ENCODE peak calls at places on chromosome 7, in eight cellular contexts. F is skeletal muscle cell; R is mammary epithelial cell; Z is adrenal gland; S is astrocyte; B is PC-9; H is astrocyte of the cerebellum; A is effector memory CD4-positive, alpha-beta T cell. G is an unnamed sample.

GRCh38 chr7:43856996-43857395 is 12.3 kb downstream of the MRPS24 start:
- DNase-seq in S (no peak), B (no peak), H (no peak), F (no peak), R (peak), Z (no peak), A (no peak), G (no peak)

GRCh38 chr7:130904031-130904757 is 170.2 kb upstream of the KLF14 start:
- DNase-seq in B (peak), A (no peak), Z (no peak), S (peak), H (no peak), R (peak), F (peak), G (peak)

GRCh38 chr7:71558806-71559205 is 426.9 kb downstream of the GALNT17 start:
- DNase-seq in R (no peak), B (no peak), S (no peak), A (no peak), H (no peak), F (no peak), Z (no peak), G (no peak)

GRCh38 chr7:100824499-100825214 is 2.7 kb downstream of the EPHB4 start:
- DNase-seq in F (no peak), H (no peak), B (no peak), Z (no peak), S (no peak), A (no peak), R (no peak), G (no peak)

GRCh38 chr7:32275216-32275979 is 205.2 kb upstream of the PDE1C start:
- DNase-seq in S (no peak), B (no peak), F (no peak), A (no peak), H (no peak), R (peak), Z (no peak), G (no peak)

GRCh38 chr7:26686448-26686981 is 177.9 kb downstream of the SKAP2 start:
- DNase-seq in H (peak), Z (peak), R (peak), S (peak), B (peak), A (no peak), F (peak), G (peak)

GRCh38 chr7:1151653-1152425 is 8.2 kb downstream of the ZFAND2A start:
- DNase-seq in F (no peak), B (no peak), A (no peak), S (no peak), R (no peak), H (no peak), Z (no peak), G (no peak)

GRCh38 chr7:99579956-99580777 is 17.9 kb upstream of the TMEM225B start:
- DNase-seq in F (no peak), S (peak), B (no peak), R (no peak), H (no peak), Z (peak), A (peak), G (peak)

GRCh38 chr7:41148521-41148951 is 554.4 kb downstream of the INHBA start:
- DNase-seq in S (peak), R (peak), F (peak), Z (no peak), A (no peak), B (peak), H (peak), G (peak)

GRCh38 chr7:29379551-29379950 is 184.1 kb upstream of the PRR15 start:
- DNase-seq in F (no peak), B (no peak), R (no peak), A (no peak), Z (no peak), H (no peak), S (no peak), G (no peak)

GRCh38 chr7:116582164-116582732 is 57.4 kb downstream of the CAV1 start:
- DNase-seq in A (no peak), R (no peak), S (peak), F (peak), Z (no peak), H (no peak), B (no peak), G (peak)

GRCh38 chr7:114919587-114919986 is 2.3 kb upstream of the MDFIC start:
- DNase-seq in Z (no peak), B (no peak), H (no peak), S (no peak), A (no peak), F (no peak), R (no peak), G (no peak)

GRCh38 chr7:98459529-98459928 is 58.6 kb upstream of the BAIAP2L1 start:
- DNase-seq in F (no peak), A (no peak), Z (no peak), S (no peak), R (no peak), B (no peak), H (no peak), G (no peak)

GRCh38 chr7:79593819-79594218 is 140.4 kb upstream of the MAGI2 start:
- DNase-seq in H (no peak), Z (no peak), S (no peak), B (no peak), F (no peak), A (no peak), R (no peak), G (peak)

GRCh38 chr7:5357951-5358350 is 65.7 kb downstream of the TNRC18 start:
- DNase-seq in A (no peak), R (no peak), B (no peak), H (no peak), S (peak), Z (no peak), F (no peak), G (peak)

GRCh38 chr7:29607889-29608288 is 44.3 kb downstream of the PRR15 start:
- DNase-seq in S (peak), Z (no peak), A (no peak), R (peak), B (peak), H (no peak), F (no peak), G (peak)

GRCh38 chr7:152579070-152579469 is 96.9 kb downstream of the XRCC2 start:
- DNase-seq in B (no peak), R (no peak), A (no peak), S (no peak), Z (no peak), H (no peak), F (no peak), G (no peak)

GRCh38 chr7:152571031-152571430 is 104.9 kb downstream of the XRCC2 start:
- DNase-seq in B (no peak), F (no peak), Z (no peak), H (no peak), R (no peak), S (no peak), A (no peak), G (peak)

GRCh38 chr7:152572101-152572500 is 103.8 kb downstream of the XRCC2 start:
- DNase-seq in R (no peak), F (no peak), S (no peak), Z (no peak), H (no peak), A (no peak), B (no peak), G (peak)

GRCh38 chr7:152577339-152577738 is 98.6 kb downstream of the XRCC2 start:
- DNase-seq in S (no peak), B (no peak), H (no peak), A (no peak), F (no peak), R (no peak), Z (no peak), G (no peak)

GRCh38 chr7:152574892-152575511 is 100.9 kb downstream of the XRCC2 start:
- DNase-seq in Z (no peak), S (no peak), R (peak), B (peak), F (no peak), H (no peak), A (no peak), G (no peak)
- H3K4me3 ChIP-seq in Z (no peak), S (no peak), R (no peak), B (no peak), F (no peak), H (no peak), A (no peak), G (no peak)

GRCh38 chr7:2523461-2523905 is 3.9 kb downstream of the LFNG start:
- DNase-seq in S (no peak), F (no peak), H (no peak), B (peak), R (peak), Z (no peak), A (no peak), G (no peak)
- H3K4me3 ChIP-seq in S (peak), F (peak), H (no peak), B (peak), R (peak), Z (no peak), A (peak), G (no peak)

GRCh38 chr7:112449353-112449752 is 907 bp upstream of the IFRD1 start:
- DNase-seq in R (peak), F (no peak), A (no peak), Z (no peak), H (no peak), S (peak), B (peak), G (peak)
- H3K4me3 ChIP-seq in R (peak), F (peak), A (peak), Z (no peak), H (peak), S (peak), B (peak), G (peak)

GRCh38 chr7:16419859-16420258 is 1.5 kb downstream of the CRPPA start:
- DNase-seq in S (no peak), A (no peak), Z (no peak), B (no peak), R (no peak), F (no peak), H (no peak), G (no peak)
- H3K4me3 ChIP-seq in S (no peak), A (peak), Z (no peak), B (peak), R (peak), F (peak), H (no peak), G (no peak)